ENCODE peak calls at places on chromosome 19, in eight cellular contexts. T is gastrocnemius medialis, Z is H9, N is thyroid gland, S is IMR-90, L is heart right ventricle, H is tibial artery, Q is fibroblast of lung. C is an unnamed sample.

GRCh38 chr19:55340784-55341147 is 1.1 kb downstream of the KMT5C start:
- DNase-seq in Z (peak; percentile 57), T (no peak), H (no peak), Q (no peak), L (no peak), S (no peak), N (peak; percentile 13), C (no peak)

GRCh38 chr19:15048128-15048527 is 1.2 kb upstream of the CASP14 start:
- DNase-seq in T (no peak), L (no peak), H (no peak), N (no peak), Q (no peak), S (no peak), Z (no peak), C (no peak)

GRCh38 chr19:52099497-52100138 is 4.1 kb upstream of the ZNF841 start:
- DNase-seq in L (no peak), Q (no peak), S (no peak), H (no peak), N (no peak), Z (no peak), T (no peak), C (no peak)

GRCh38 chr19:43331435-43332010 is 22.0 kb upstream of the CD177 start:
- DNase-seq in T (no peak), Z (no peak), Q (no peak), L (no peak), N (no peak), S (no peak), H (no peak), C (no peak)

GRCh38 chr19:9958451-9958850 is 22.1 kb upstream of the OLFM2 start:
- DNase-seq in S (peak; percentile 91), Z (no peak), T (no peak), L (no peak), Q (peak; percentile 94), N (no peak), H (no peak), C (no peak)

GRCh38 chr19:35154535-35155406 is at the start of gene FXYD5:
- DNase-seq in N (no peak), T (peak; percentile 32), Q (peak; percentile 81), L (peak; percentile 78), Z (peak; percentile 69), H (peak; percentile 81), S (peak; percentile 80), C (peak; percentile 85)

GRCh38 chr19:6712692-6713670 is 7.5 kb downstream of the C3 start:
- DNase-seq in Z (no peak), T (no peak), S (no peak), L (no peak), N (no peak), Q (no peak), H (no peak), C (no peak)

GRCh38 chr19:36973844-36974195 is 57.7 kb downstream of the ZNF568 start:
- DNase-seq in T (no peak), N (no peak), H (no peak), L (no peak), Q (no peak), Z (no peak), S (no peak), C (no peak)

GRCh38 chr19:50975766-50976165 is 6.4 kb upstream of the KLK6 start:
- DNase-seq in Q (no peak), T (no peak), Z (peak; percentile 90), L (no peak), N (peak; percentile 55), S (no peak), H (no peak), C (no peak)

GRCh38 chr19:50861496-50862286 is 7.0 kb downstream of the KLK3 start:
- DNase-seq in H (no peak), L (no peak), T (no peak), N (no peak), Z (no peak), S (no peak), Q (no peak), C (no peak)

GRCh38 chr19:2186071-2186846 is 22.5 kb downstream of the DOT1L start:
- DNase-seq in Q (peak; percentile 97), Z (no peak), S (peak; percentile 95), N (peak; percentile 91), T (peak; percentile 97), H (peak; percentile 96), L (peak; percentile 89), C (peak; percentile 95)

GRCh38 chr19:1540353-1540925 is 16.6 kb downstream of the PLK5 start:
- DNase-seq in S (no peak), T (no peak), H (no peak), Q (no peak), L (no peak), N (no peak), Z (no peak), C (no peak)

GRCh38 chr19:43464089-43464775 is 1.2 kb downstream of the LYPD3 start:
- DNase-seq in H (peak; percentile 87), T (no peak), S (no peak), N (peak; percentile 63), Z (no peak), L (peak; percentile 85), Q (no peak), C (peak; percentile 87)

GRCh38 chr19:12052057-12052570 is 647 bp downstream of the ZNF878 start:
- DNase-seq in Q (peak; percentile 23), Z (no peak), L (no peak), N (no peak), H (no peak), T (no peak), S (peak; percentile 14), C (no peak)

GRCh38 chr19:49851456-49852259 is 699 bp downstream of the PTOV1 start:
- DNase-seq in N (peak; percentile 50), L (peak; percentile 45), Z (peak; percentile 82), T (no peak), H (no peak), Q (peak; percentile 55), S (no peak), C (no peak)

DNA sequence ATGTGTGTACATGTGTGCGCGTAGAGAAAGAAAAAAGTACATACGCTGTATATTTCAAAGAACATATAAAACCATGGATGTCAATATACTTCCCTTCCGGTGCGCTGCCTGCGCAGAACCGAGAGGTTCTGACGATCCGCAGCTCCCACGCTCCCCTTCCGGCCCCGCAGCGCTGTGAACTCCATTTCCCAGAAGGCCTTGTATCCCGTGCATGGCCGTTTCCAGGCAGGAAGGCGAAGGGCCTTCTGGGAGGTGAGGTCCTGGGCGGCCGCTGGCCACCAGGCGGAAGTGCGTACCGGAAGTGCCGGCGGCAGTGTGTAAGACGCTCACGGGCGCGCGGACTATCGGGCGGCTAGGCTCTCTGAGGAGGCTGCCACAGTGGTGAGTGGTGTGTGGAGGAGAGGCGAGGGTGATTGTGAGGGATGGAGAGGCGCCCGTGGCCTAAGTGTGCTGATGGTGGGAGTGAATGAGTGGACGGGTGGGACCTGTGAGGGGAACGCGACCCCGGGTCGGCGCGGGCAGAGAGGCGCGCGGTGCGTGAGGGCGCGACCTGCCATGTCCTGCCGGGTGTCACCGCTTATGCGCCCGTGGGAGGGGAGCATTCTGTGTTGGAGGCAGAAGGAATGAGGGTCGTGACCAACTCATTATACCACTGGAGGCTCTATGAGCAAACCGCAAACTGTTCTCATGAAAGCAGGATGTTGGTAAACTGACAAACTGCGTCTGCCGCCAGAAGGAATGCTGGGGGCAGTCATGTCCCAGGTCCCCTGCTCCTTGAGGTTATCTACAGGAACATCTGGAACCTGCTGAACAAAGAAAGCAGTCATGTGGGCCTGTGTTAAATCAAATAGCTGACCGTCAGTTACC is at the start of gene ERVK3-1:
- DNase-seq in Z (peak; percentile 98), Q (peak; percentile 99), H (peak; percentile 98), T (peak; percentile 96), L (peak; percentile 95), S (peak; percentile 98), N (peak; percentile 96), C (peak; percentile 98)
- TF ChIP-seq CTCF in Z (no peak), Q (no peak), H (peak; percentile 63), T (no peak), L (no peak), S (no peak), N (peak; percentile 46), C (no peak)

DNA sequence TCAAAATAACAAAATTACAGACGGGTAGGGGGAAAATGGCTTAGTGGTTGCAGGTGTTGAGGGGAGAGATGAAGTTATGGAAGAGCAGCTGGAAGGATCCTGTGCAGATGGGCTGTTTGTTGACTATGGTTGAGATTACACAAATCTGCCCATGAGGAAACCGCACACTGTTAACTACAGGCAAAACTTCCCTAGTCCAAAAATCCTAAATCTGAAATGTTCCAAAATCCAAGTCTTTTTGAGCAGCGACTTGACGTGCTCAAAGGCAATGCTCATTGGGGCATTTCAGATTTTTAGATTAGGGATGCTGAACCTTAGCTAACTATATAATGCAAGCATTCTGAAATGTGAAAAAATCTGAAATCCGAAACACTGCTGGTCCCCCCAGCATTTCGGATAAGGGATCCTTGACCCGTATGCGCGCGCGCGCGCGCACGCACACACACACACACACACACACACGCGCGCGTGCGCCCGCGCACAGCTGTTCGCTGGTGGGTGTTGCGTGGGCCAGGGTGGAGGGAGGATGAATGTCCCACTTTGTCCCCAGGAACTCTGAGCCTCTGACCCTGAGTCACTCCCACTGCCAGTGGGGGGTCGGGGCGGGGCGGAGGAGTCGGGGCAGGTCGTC is 6.8 kb downstream of the F2RL3 start:
- DNase-seq in Q (no peak), T (no peak), S (no peak), H (no peak), Z (no peak), L (no peak), N (no peak), C (no peak)
- H3K4me1 ChIP-seq in Q (no peaks in the 10 kb centered on the region), T (no peaks in the 10 kb centered on the region), S (no peaks in the 10 kb centered on the region), H (peaks cover 22% of the 10 kb centered on the region), Z (no peaks in the 10 kb centered on the region), L (peaks cover 30% of the 10 kb centered on the region), N (peaks cover 7% of the 10 kb centered on the region), C (peaks cover 3% of the 10 kb centered on the region)

GRCh38 chr19:46241676-46242075 is 12.1 kb downstream of the IGFL1 start:
- DNase-seq in S (no peak), L (no peak), H (no peak), T (no peak), Z (no peak), Q (no peak), N (no peak), C (no peak)
- H3K27me3 ChIP-seq in S (peaks cover 29% of the 10 kb centered on the region), L (peaks cover 64% of the 10 kb centered on the region), H (no peaks in the 10 kb centered on the region), T (peaks cover 5% of the 10 kb centered on the region), Z (no peaks in the 10 kb centered on the region), Q (no peaks in the 10 kb centered on the region), N (peaks cover 3% of the 10 kb centered on the region), C (no peaks in the 10 kb centered on the region)

GRCh38 chr19:3882041-3882384 is 1.5 kb downstream of the ATCAY start:
- DNase-seq in T (no peak), H (no peak), S (no peak), N (no peak), L (no peak), Z (no peak), Q (no peak), C (no peak)

GRCh38 chr19:3881272-3882040 is 971 bp downstream of the ATCAY start:
- DNase-seq in H (no peak), T (no peak), N (no peak), Z (peak; percentile 59), S (no peak), Q (no peak), L (no peak), C (no peak)

GRCh38 chr19:3880471-3881271 is at the start of gene ATCAY:
- DNase-seq in N (no peak), S (no peak), T (no peak), Q (no peak), Z (peak; percentile 90), H (no peak), L (no peak), C (no peak)

DNA sequence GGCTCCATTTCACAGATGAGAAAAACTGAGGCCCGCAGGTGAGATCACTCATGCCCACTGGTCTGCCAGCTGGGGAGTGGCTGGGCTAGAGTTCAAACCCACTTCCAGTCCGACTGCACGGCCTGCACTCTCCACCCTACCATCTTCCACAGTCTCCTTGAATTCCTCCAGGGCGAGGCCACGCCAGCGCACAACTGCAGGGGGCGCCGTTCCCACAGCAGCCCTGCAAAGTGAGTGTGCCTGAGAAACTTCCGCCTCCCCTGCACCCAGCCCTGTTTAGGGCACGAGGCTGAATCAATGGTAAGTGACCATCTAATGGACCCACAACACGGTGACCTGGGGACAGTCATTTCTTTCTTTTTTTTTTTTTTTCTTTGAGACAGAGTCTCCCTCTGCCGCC is 829 bp upstream of the ATCAY start:
- DNase-seq in Z (no peak), H (no peak), N (no peak), T (no peak), L (no peak), Q (no peak), S (no peak), C (no peak)
- TF ChIP-seq CTCF in Z (peak; percentile 68), H (no peak), N (no peak), T (no peak), L (no peak), Q (no peak), S (no peak), C (no peak)

C was measured in ascending aorta.